ENCODE peak calls at places on chromosome 11, in six cellular contexts. Z, K, N, U, B and R are unnamed samples.

GRCh38 chr11:130157111-130157510 is 2.5 kb upstream of the ST14 start:
- DNase-seq in Z (no peak), K (no peak), N (no peak), U (no peak), B (no peak), R (no peak)

GRCh38 chr11:120660024-120660565 is 148.5 kb downstream of the GRIK4 start:
- DNase-seq in Z (no peak), K (no peak), N (peak), U (peak), B (no peak), R (peak)

GRCh38 chr11:12287374-12288211 is 89.8 kb upstream of the PARVA start:
- DNase-seq in Z (peak), K (no peak), N (peak), U (peak), B (peak), R (peak)

GRCh38 chr11:110903830-110904229 is 191.6 kb upstream of the ARHGAP20 start:
- DNase-seq in Z (no peak), K (no peak), N (no peak), U (no peak), B (no peak), R (peak)

GRCh38 chr11:111797145-111797581 is 31.0 kb upstream of the PPP2R1B start:
- DNase-seq in Z (peak), K (no peak), N (no peak), U (no peak), B (no peak), R (peak)

GRCh38 chr11:17864478-17864941 is 129.9 kb downstream of the KCNC1 start:
- DNase-seq in Z (no peak), K (no peak), N (peak), U (peak), B (no peak), R (peak)

GRCh38 chr11:8744423-8744822 is 61.8 kb downstream of the RPL27A start:
- DNase-seq in Z (peak), K (no peak), N (no peak), U (no peak), B (no peak), R (no peak)

GRCh38 chr11:117444256-117445096 is 116.8 kb downstream of the CEP164 start:
- DNase-seq in Z (no peak), K (no peak), N (no peak), U (no peak), B (no peak), R (no peak)

GRCh38 chr11:24406389-24406788 is 90.5 kb upstream of the LUZP2 start:
- DNase-seq in Z (no peak), K (no peak), N (no peak), U (no peak), B (no peak), R (no peak)

GRCh38 chr11:17718015-17718414 is 1.4 kb upstream of the MYOD1 start:
- DNase-seq in Z (no peak), K (no peak), N (no peak), U (no peak), B (no peak), R (no peak)

DNA sequence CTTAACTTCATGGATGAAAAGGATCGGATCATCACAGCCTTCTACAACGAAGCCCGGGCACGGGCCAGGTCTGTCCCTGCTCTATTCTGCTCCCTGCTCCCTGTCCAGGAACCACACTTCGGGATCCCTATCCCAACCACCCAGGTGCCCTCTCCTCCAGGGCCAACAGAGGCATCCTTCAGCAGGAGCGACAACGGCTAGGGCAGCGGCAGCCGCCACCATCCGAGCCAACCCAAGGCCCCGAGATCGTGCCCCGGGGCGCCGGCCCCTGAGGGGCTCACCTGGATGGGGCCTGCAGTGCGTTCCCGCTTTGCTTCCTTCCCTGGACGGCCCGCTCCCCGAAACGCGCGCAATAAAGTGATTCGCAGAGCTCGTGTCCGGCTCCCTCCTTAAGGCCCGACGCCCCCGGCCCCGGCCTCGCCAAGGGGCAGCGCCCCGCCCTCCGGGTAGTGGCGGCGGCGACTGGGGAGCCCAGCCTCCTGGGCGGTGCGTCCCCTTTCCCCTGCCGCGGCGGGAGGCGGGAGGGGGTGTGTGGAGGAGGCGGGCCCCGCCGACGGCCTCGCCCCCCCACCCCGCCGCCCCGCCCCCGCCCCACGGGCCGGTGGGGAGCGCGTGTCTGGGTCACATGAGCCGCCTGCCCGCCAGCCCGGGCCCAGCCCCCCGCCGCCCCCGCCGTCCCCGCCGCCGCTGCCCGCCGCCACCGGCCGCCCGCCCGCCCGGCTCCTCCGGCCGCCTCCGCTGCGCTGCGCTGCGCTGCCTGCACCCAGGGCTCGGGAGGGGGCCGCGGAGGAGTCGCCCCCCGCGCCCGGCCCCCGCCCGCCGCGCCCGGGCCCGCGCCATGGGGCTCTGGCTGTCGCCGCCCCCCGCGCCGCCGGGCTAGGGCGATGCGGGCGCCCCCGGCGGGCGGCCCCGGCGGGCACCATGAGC is at the start of gene VEGFB:
- DNase-seq in Z (no peak), K (peak), N (peak), U (peak), B (no peak), R (peak)
- H3K27ac ChIP-seq in Z (no peak), K (peak), N (peak), U (peak), B (peak), R (peak)

DNA sequence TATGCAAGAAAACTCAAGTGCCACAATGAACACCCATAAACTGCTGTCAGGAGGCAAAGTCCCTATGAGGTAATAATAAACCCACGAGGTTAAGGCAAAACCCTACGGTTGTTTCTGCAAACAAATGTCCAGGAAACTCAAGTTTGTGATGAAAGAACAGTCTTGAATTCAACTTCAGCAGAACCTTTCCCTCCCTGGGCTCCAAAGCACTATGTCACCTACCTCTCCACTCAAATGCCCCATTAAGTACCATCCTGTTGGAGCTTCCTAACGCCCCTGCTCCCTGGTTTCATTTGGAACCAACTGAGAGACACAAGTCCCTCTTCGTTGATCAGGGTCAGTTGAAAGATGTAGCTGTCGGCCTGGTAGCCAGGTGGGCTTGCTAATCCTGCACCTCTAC is 2.6 kb upstream of the C11orf91 start:
- DNase-seq in Z (no peak), K (no peak), N (no peak), U (no peak), B (no peak), R (peak)
- H3K27ac ChIP-seq in Z (peak), K (no peak), N (no peak), U (peak), B (no peak), R (peak)

GRCh38 chr11:64776875-64777274 is 1.5 kb downstream of the SF1 start:
- DNase-seq in Z (no peak), K (no peak), N (no peak), U (no peak), B (no peak), R (no peak)
- H3K27ac ChIP-seq in Z (no peak), K (peak), N (peak), U (peak), B (peak), R (no peak)

GRCh38 chr11:810040-810567 is 337 bp downstream of the RPLP2 start:
- DNase-seq in Z (peak), K (no peak), N (no peak), U (no peak), B (no peak), R (no peak)

GRCh38 chr11:813037-813436 is 3.3 kb downstream of the RPLP2 start:
- DNase-seq in Z (no peak), K (no peak), N (no peak), U (no peak), B (no peak), R (no peak)

GRCh38 chr11:813440-814096 is 3.8 kb downstream of the RPLP2 start:
- DNase-seq in Z (peak), K (no peak), N (no peak), U (no peak), B (no peak), R (no peak)

GRCh38 chr11:812390-812789 is 2.6 kb downstream of the RPLP2 start:
- DNase-seq in Z (no peak), K (no peak), N (no peak), U (no peak), B (no peak), R (no peak)

DNA sequence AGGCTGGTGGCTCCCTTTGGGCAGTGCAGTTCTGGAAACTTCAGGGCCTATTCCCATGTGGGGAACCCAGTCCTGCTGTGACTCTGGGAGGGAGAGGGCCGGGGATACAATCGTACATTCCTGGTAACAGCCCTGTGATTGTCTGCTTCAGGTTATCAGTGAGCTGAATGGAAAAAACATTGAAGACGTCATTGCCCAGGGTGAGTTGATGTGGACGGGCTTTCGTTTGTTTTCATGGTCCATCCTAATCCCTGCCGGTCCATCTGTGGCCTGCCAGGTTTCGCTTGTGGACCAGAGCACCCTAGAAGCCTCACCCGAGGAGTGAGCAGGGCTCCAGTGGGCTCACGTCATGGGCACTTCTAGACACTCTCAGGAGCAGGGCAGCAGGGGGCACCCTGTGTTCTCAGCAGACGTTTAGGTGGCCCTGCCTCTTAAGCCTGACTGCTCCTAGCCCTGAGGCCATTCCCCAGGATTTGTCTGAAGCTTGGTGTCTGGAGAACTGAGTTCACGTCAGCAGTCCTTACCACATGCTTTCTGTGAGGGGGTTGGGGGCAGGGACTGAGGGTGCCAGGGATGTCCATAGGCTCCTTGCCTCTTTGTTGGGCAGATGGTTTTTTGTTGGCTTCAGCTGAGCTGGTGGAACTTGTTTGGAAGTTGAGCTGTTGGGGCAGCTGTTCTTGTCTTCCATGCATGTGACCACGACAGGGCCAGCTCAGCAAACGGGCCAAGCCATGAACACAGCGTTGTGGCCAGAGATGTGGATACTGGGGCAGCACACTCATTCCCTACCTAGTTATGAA is 1.9 kb downstream of the RPLP2 start:
- DNase-seq in Z (peak), K (no peak), N (no peak), U (no peak), B (no peak), R (no peak)
- H3K27ac ChIP-seq in Z (no peak), K (no peak), N (no peak), U (peak), B (no peak), R (no peak)

GRCh38 chr11:109435121-109435742 is 13.2 kb downstream of the C11orf87 start:
- DNase-seq in Z (no peak), K (no peak), N (no peak), U (no peak), B (no peak), R (no peak)

GRCh38 chr11:109426442-109426841 is 4.5 kb downstream of the C11orf87 start:
- DNase-seq in Z (no peak), K (no peak), N (no peak), U (no peak), B (no peak), R (no peak)

GRCh38 chr11:109432105-109432504 is 10.1 kb downstream of the C11orf87 start:
- DNase-seq in Z (no peak), K (no peak), N (no peak), U (no peak), B (no peak), R (no peak)
- H3K27ac ChIP-seq in Z (no peak), K (no peak), N (no peak), U (no peak), B (no peak), R (no peak)

DNA sequence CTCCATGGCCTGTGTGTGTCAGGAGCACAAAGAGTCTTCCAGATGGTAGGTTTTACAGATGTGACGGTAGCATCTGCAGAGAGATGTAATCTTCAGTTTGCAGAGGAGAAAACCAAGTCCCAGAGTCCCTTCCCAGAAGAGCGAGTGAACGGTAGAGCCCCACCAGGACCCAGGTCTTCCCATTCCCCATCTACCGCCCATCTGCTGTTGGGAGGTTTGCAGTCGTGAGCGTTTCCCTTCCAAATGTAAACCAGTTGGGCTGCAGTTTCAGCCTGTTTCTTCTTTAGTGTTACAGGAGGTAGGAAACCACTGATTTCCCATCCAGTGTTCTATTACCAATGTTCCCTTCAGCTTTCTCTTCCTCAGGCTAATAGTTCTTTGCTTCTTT is 24.0 kb downstream of the PANX1 start:
- DNase-seq in Z (no peak), K (no peak), N (no peak), U (no peak), B (no peak), R (no peak)
- H3K27ac ChIP-seq in Z (peak), K (no peak), N (no peak), U (peak), B (peak), R (peak)

GRCh38 chr11:102239906-102240305 is 77.4 kb upstream of the BIRC3 start:
- DNase-seq in Z (no peak), K (no peak), N (no peak), U (no peak), B (no peak), R (no peak)

GRCh38 chr11:102244681-102245409 is 72.4 kb upstream of the BIRC3 start:
- DNase-seq in Z (peak), K (no peak), N (no peak), U (no peak), B (no peak), R (no peak)

GRCh38 chr11:102241026-102241425 is 76.3 kb upstream of the BIRC3 start:
- DNase-seq in Z (peak), K (no peak), N (no peak), U (no peak), B (no peak), R (no peak)

GRCh38 chr11:102240502-102240901 is 76.8 kb upstream of the BIRC3 start:
- DNase-seq in Z (peak), K (no peak), N (no peak), U (no peak), B (no peak), R (no peak)

GRCh38 chr11:102243399-102243884 is 73.8 kb upstream of the BIRC3 start:
- DNase-seq in Z (peak), K (no peak), N (no peak), U (no peak), B (no peak), R (no peak)
- H3K27ac ChIP-seq in Z (peak), K (no peak), N (no peak), U (no peak), B (no peak), R (no peak)

GRCh38 chr11:102229510-102230119 is 87.7 kb upstream of the BIRC3 start:
- DNase-seq in Z (peak), K (no peak), N (no peak), U (peak), B (no peak), R (peak)

GRCh38 chr11:102225689-102226562 is 91.4 kb upstream of the BIRC3 start:
- DNase-seq in Z (peak), K (no peak), N (no peak), U (no peak), B (no peak), R (peak)

GRCh38 chr11:102226702-102227101 is 90.6 kb upstream of the BIRC3 start:
- DNase-seq in Z (peak), K (no peak), N (no peak), U (no peak), B (no peak), R (peak)

GRCh38 chr11:102230911-102231310 is 86.4 kb upstream of the BIRC3 start:
- DNase-seq in Z (no peak), K (no peak), N (no peak), U (no peak), B (no peak), R (no peak)

GRCh38 chr11:102230186-102230585 is 87.1 kb upstream of the BIRC3 start:
- DNase-seq in Z (peak), K (no peak), N (no peak), U (no peak), B (no peak), R (no peak)
- H3K27ac ChIP-seq in Z (peak), K (no peak), N (peak), U (no peak), B (no peak), R (peak)

GRCh38 chr11:86593833-86594232 is 78.6 kb downstream of the ME3 start:
- DNase-seq in Z (peak), K (no peak), N (no peak), U (no peak), B (no peak), R (no peak)

GRCh38 chr11:86592659-86593451 is 79.6 kb downstream of the ME3 start:
- DNase-seq in Z (peak), K (peak), N (peak), U (peak), B (no peak), R (peak)

GRCh38 chr11:86589856-86590589 is 82.4 kb downstream of the ME3 start:
- DNase-seq in Z (no peak), K (no peak), N (no peak), U (no peak), B (no peak), R (no peak)

GRCh38 chr11:86592047-86592564 is 80.3 kb downstream of the ME3 start:
- DNase-seq in Z (peak), K (no peak), N (no peak), U (no peak), B (no peak), R (no peak)

GRCh38 chr11:86591631-86592030 is 80.8 kb downstream of the ME3 start:
- DNase-seq in Z (no peak), K (no peak), N (no peak), U (no peak), B (no peak), R (no peak)
- H3K27ac ChIP-seq in Z (peak), K (no peak), N (no peak), U (peak), B (no peak), R (peak)

GRCh38 chr11:75328426-75329277 is 22.8 kb downstream of the ARRB1 start:
- DNase-seq in Z (peak), K (peak), N (peak), U (peak), B (no peak), R (peak)
- H3K27ac ChIP-seq in Z (peak), K (peak), N (no peak), U (peak), B (no peak), R (peak)